ENCODE peak calls at places on chromosomes 12 and 14, in four cellular contexts. L is CD4-positive, alpha-beta memory T cell; O is GM23248; H is astrocyte of the spinal cord. E is an unnamed sample.

GRCh38 chr14:104654119-104654518 is 35.3 kb upstream of the INF2 start:
- DNase-seq in O (no peak), H (no peak), L (no peak), E (no peak)

GRCh38 chr12:127600211-127600610 is 666.8 kb upstream of the TMEM132C start:
- DNase-seq in H (no peak), O (peak; percentile 5), L (no peak), E (no peak)

GRCh38 chr14:104536942-104537612 is 42.5 kb upstream of the C14orf180 start:
- DNase-seq in L (no peak), H (peak; percentile 2), O (peak; percentile 41), E (peak; percentile 48)

GRCh38 chr12:128817115-128818015 is 6.4 kb downstream of the SLC15A4 start:
- DNase-seq in O (peak; percentile 83), H (peak; percentile 76), L (no peak), E (peak; percentile 82)

GRCh38 chr12:130838951-130839769 is at the start of gene STX2:
- DNase-seq in H (peak; percentile 79), L (peak; percentile 82), O (peak; percentile 88), E (peak; percentile 75)

GRCh38 chr12:11600199-11600598 is 49.3 kb upstream of the ETV6 start:
- DNase-seq in H (no peak), O (no peak), L (no peak), E (no peak)

GRCh38 chr14:87149583-87150354 is 843.2 kb downstream of the GALC start:
- DNase-seq in O (peak; percentile 71), L (no peak), H (peak; percentile 46), E (peak; percentile 80)

GRCh38 chr12:124543052-124543590 is 24.3 kb downstream of the NCOR2 start:
- DNase-seq in L (no peak), O (peak; percentile 67), H (no peak), E (no peak)

GRCh38 chr14:104464907-104465306 is 114.7 kb upstream of the C14orf180 start:
- DNase-seq in L (no peak), O (no peak), H (no peak), E (no peak)

GRCh38 chr14:104881369-104881979 is 16.4 kb downstream of the CEP170B start:
- DNase-seq in L (peak; percentile 11), O (no peak), H (no peak), E (no peak)

GRCh38 chr12:94678396-94678795 is 28.0 kb upstream of the TMCC3 start:
- DNase-seq in O (no peak), L (no peak), H (no peak), E (no peak)

GRCh38 chr12:109779382-109779781 is 53.8 kb downstream of the TRPV4 start:
- DNase-seq in L (no peak), H (no peak), O (no peak), E (no peak)

GRCh38 chr12:124404162-124404561 is 109.3 kb downstream of the RFLNA start:
- DNase-seq in L (no peak), H (no peak), O (peak; percentile 45), E (no peak)

GRCh38 chr12:2797721-2798418 is 3.1 kb downstream of the FKBP4 start:
- DNase-seq in H (no peak), O (peak; percentile 22), L (no peak), E (no peak)

GRCh38 chr12:124804011-124804621 is 59.5 kb downstream of the SCARB1 start:
- DNase-seq in O (peak; percentile 13), H (peak; percentile 13), L (no peak), E (peak; percentile 33)

GRCh38 chr12:15709524-15709923 is 79.7 kb downstream of the EPS8 start:
- DNase-seq in L (no peak), H (no peak), O (no peak), E (no peak)

GRCh38 chr12:47547077-47547476 is 158.8 kb downstream of the RPAP3 start:
- DNase-seq in L (no peak), O (peak; percentile 73), H (peak; percentile 54), E (peak; percentile 66)

GRCh38 chr12:114684098-114684869 is at the start of gene TBX3:
- DNase-seq in H (peak; percentile 100), L (peak; percentile 44), O (peak; percentile 100), E (peak; percentile 99)

GRCh38 chr12:6765048-6765633 is 1.0 kb upstream of the PTMS start:
- DNase-seq in O (peak; percentile 54), H (peak; percentile 22), L (no peak), E (no peak)

GRCh38 chr12:6761849-6762248 is 4.3 kb upstream of the PTMS start:
- DNase-seq in L (no peak), O (no peak), H (no peak), E (no peak)

GRCh38 chr12:6765634-6766581 is at the start of gene PTMS:
- DNase-seq in O (peak; percentile 83), L (no peak), H (peak; percentile 96), E (peak; percentile 93)

GRCh38 chr12:6763380-6763779 is 2.8 kb upstream of the PTMS start:
- DNase-seq in H (no peak), L (no peak), O (no peak), E (no peak)

GRCh38 chr12:6764011-6764828 is 1.9 kb upstream of the PTMS start:
- DNase-seq in O (peak; percentile 96), H (peak; percentile 100), L (peak; percentile 79), E (peak; percentile 99)
- H3K4me3 ChIP-seq in O (peak overlapping the region; percentile 98), H (peak overlapping the region; percentile 3), L (no peak overlapping the region), E (peak overlapping the region; percentile 27)

DNA sequence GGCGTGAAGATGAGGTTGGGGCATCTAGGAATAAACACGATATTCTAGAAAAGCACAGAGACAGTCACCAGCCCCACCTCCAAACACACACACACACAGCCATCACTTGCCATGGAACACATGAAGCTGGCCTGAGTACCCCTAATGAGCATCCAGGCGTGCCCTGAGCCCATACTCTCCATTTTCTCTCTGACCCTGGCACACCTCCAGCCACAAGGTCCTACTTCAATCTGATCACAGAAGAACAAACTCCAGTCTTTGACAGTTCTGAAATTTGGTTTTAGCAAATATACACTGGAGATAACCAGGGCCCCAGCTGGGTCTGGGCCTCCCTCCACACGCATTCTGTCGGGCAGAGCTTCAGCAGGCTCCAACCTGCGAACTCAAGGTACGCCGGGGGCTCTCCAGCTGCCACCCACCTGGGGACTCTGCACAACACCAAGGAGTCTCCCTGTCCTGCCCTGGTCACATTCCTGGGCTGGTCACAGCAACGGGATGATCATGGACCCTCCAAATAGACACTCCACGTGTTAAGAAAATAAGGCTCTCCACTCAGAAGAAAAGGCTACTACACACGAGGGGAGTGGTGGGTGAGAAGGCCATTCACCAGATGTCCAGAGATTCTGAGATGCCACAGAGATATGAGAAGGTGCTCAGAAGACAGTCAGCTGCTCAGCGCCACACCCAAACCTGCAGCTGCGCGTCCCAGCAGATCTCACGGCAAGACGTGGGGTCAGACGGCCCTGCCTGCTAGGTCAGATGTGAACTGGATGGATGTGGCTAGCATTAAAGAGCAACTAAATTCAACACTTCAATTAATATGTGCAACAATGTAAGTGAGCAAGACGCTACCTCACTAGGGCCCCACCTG is 57.0 kb upstream of the PNMA1 start:
- DNase-seq in L (no peak), O (no peak), H (no peak), E (no peak)
- H3K4me3 ChIP-seq in L (no peak overlapping the region), O (no peak overlapping the region), H (no peak overlapping the region), E (no peak overlapping the region)

GRCh38 chr14:37024166-37024565 is 148.2 kb downstream of the SLC25A21 start:
- DNase-seq in L (no peak), O (no peak), H (no peak), E (no peak)
- H3K4me3 ChIP-seq in L (no peak overlapping the region), O (no peak overlapping the region), H (no peak overlapping the region), E (no peak overlapping the region)

GRCh38 chr14:60640859-60641721 is 8.2 kb downstream of the SIX1 start:
- DNase-seq in O (no peak), H (no peak), L (no peak), E (no peak)

GRCh38 chr14:60637490-60638452 is 11.5 kb downstream of the SIX1 start:
- DNase-seq in O (peak; percentile 69), H (peak; percentile 66), L (no peak), E (no peak)

GRCh38 chr14:60639677-60640076 is 9.6 kb downstream of the SIX1 start:
- DNase-seq in H (no peak), L (no peak), O (no peak), E (no peak)

GRCh38 chr14:60634153-60634552 is 15.1 kb downstream of the SIX1 start:
- DNase-seq in L (no peak), O (no peak), H (no peak), E (no peak)

DNA sequence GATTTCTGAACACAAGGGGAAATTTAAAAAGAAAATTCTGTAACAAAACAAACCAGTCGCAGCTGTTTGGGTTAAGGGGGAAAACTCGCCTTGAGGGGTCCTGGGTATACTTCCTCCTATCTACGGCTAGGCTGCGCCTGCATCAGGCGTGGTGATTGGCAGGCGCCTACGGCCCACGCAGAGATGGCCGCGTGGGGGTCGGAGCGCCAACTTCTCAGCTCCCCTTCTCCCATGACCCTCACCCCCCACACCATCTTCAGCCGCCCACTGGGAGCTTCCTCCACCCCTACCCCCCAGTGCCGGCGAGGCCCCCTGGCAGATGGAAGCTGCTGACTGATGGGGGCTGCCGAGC is 12.2 kb downstream of the SIX1 start:
- DNase-seq in O (no peak), H (no peak), L (no peak), E (no peak)
- H3K4me3 ChIP-seq in O (no peak overlapping the region), H (no peak overlapping the region), L (no peak overlapping the region), E (no peak overlapping the region)

DNA sequence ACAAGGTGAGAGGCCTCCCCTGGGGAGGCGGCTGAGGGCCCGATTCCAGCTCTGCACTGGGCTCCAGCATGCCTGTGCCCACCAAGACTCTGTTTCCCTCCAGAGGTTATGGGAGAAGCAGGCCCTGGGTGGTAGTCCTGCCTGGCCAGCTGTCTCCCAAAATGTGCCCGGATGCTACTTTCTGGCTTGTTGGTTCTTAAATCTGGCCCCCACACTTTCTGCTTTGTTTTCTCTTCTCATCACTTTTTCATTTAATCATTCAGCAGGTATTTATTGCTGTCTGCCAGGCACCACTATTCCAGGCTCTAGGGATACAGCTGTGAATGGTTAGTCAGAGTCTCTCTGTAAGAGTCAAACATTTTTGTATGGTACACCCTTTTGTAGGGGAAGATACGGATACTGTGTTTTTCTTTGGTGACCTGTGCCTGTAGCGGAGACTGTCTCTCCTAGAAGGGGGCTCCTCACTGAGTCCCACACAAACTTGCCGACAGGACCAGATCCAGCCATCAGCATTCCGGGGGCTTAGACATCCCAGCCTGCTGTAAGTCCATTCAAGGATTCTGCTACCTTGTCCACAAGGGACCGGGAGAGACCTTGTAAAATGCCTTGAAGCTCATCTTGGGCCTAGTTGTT is 3.8 kb downstream of the DHRS2 start:
- DNase-seq in O (peak; percentile 18), H (no peak), L (no peak), E (peak; percentile 64)
- H3K4me3 ChIP-seq in O (no peak overlapping the region), H (no peak overlapping the region), L (no peak overlapping the region), E (no peak overlapping the region)

E was measured in fibroblast of mammary gland.